ENCODE peak calls at places on chromosomes 12 and 14, in ten cellular contexts. C, P, O, I, H, R, M, S, T and Q are unnamed samples.

GRCh38 chr12:110039085-110039807 is 9.1 kb downstream of the C12orf76 start:
- DNase-seq in R (no peak), C (no peak), S (no peak), P (peak; percentile 92), M (peak; percentile 22), O (no peak), I (no peak), H (no peak), T (peak; percentile 85), Q (no peak)

GRCh38 chr12:132318618-132319033 is 10.8 kb downstream of the GALNT9 start:
- DNase-seq in M (no peak), S (no peak), O (no peak), C (no peak), P (no peak), R (no peak), I (no peak), T (no peak), H (no peak), Q (no peak)

GRCh38 chr14:24062216-24062980 is 9.0 kb upstream of the CPNE6 start:
- DNase-seq in I (no peak), P (no peak), M (no peak), R (no peak), T (no peak), S (no peak), H (no peak), O (no peak), C (no peak), Q (no peak)

GRCh38 chr14:71491925-71492324 is 440.3 kb upstream of the RGS6 start:
- DNase-seq in O (no peak), I (no peak), S (no peak), C (no peak), M (no peak), H (no peak), R (no peak), T (peak; percentile 69), P (no peak), Q (no peak)

GRCh38 chr12:77299910-77300772 is 234.8 kb upstream of the E2F7 start:
- DNase-seq in S (no peak), C (no peak), P (peak; percentile 46), R (no peak), I (no peak), O (no peak), M (no peak), H (no peak), T (peak; percentile 47), Q (no peak)

GRCh38 chr14:51638071-51638944 is 13.4 kb upstream of the FRMD6 start:
- DNase-seq in T (peak; percentile 75), P (peak; percentile 59), S (no peak), R (no peak), H (no peak), I (no peak), O (no peak), C (no peak), M (no peak), Q (no peak)

GRCh38 chr12:63095369-63095967 is 55.5 kb downstream of the AVPR1A start:
- DNase-seq in R (no peak), C (no peak), M (no peak), S (no peak), I (no peak), T (no peak), O (no peak), H (no peak), P (no peak), Q (no peak)

GRCh38 chr12:63822352-63822751 is 22.1 kb upstream of the SRGAP1 start:
- DNase-seq in T (peak; percentile 26), H (no peak), R (no peak), M (no peak), P (peak; percentile 29), C (no peak), I (no peak), S (no peak), O (no peak), Q (no peak)

GRCh38 chr14:41950428-41950827 is 343.8 kb downstream of the LRFN5 start:
- DNase-seq in H (no peak), S (no peak), M (no peak), P (no peak), O (no peak), I (no peak), C (no peak), T (no peak), R (no peak), Q (no peak)

GRCh38 chr12:53098354-53098981 is 1.0 kb downstream of the IGFBP6 start:
- DNase-seq in I (no peak), M (no peak), S (no peak), H (peak; percentile 64), C (peak; percentile 41), O (peak; percentile 57), R (no peak), T (peak; percentile 56), P (peak; percentile 84), Q (peak; percentile 30)

GRCh38 chr12:27969011-27969900 is 3.3 kb downstream of the PTHLH start:
- DNase-seq in T (peak; percentile 42), O (no peak), M (no peak), H (peak; percentile 5), P (no peak), I (peak; percentile 12), S (no peak), R (no peak), C (no peak), Q (peak; percentile 29)

GRCh38 chr12:58408516-58408915 is 467.1 kb downstream of the ATP23 start:
- DNase-seq in O (no peak), M (no peak), C (no peak), R (no peak), S (no peak), H (no peak), T (peak; percentile 14), I (no peak), P (no peak), Q (no peak)

GRCh38 chr12:108047130-108047550 is 81.9 kb upstream of the WSCD2 start:
- DNase-seq in M (no peak), P (no peak), O (peak; percentile 13), C (no peak), T (peak; percentile 32), H (no peak), S (no peak), I (no peak), R (no peak), Q (no peak)

GRCh38 chr14:94514351-94514750 is 5.1 kb upstream of the SERPINA12 start:
- DNase-seq in I (no peak), H (no peak), M (no peak), P (no peak), S (no peak), R (no peak), T (no peak), C (no peak), O (no peak), Q (no peak)

GRCh38 chr14:20434701-20435453 is 1.1 kb downstream of the KLHL33 start:
- DNase-seq in S (no peak), I (no peak), O (peak; percentile 71), C (no peak), T (peak; percentile 35), R (no peak), M (no peak), P (no peak), H (no peak), Q (no peak)

GRCh38 chr12:96143392-96143791 is 50.8 kb upstream of the ELK3 start:
- DNase-seq in H (no peak), T (no peak), O (no peak), C (no peak), M (no peak), S (peak; percentile 60), P (no peak), I (no peak), R (peak; percentile 6), Q (no peak)

GRCh38 chr12:49091056-49091835 is 3.4 kb downstream of the DHH start:
- DNase-seq in S (peak; percentile 48), C (no peak), M (no peak), R (no peak), T (no peak), O (no peak), P (no peak), H (no peak), I (no peak), Q (peak; percentile 37)

GRCh38 chr12:75862692-75863471 is 168.7 kb downstream of the PHLDA1 start:
- DNase-seq in T (peak; percentile 43), I (no peak), S (no peak), P (peak; percentile 76), C (peak; percentile 84), O (no peak), M (no peak), H (no peak), R (no peak), Q (no peak)

GRCh38 chr12:132430838-132431826 is 58.8 kb upstream of the FBRSL1 start:
- DNase-seq in I (no peak), M (no peak), H (no peak), O (no peak), T (no peak), C (no peak), R (peak; percentile 37), P (no peak), S (no peak), Q (no peak)

GRCh38 chr14:92466068-92466458 is 47.5 kb upstream of the RIN3 start:
- DNase-seq in I (no peak), C (no peak), O (no peak), M (no peak), S (no peak), H (no peak), T (no peak), P (no peak), R (no peak), Q (no peak)

GRCh38 chr12:122306407-122306806 is 40.1 kb upstream of the VPS33A start:
- DNase-seq in O (no peak), H (no peak), M (no peak), T (no peak), R (peak; percentile 32), P (no peak), I (no peak), S (no peak), C (no peak), Q (no peak)

GRCh38 chr12:57842342-57843294 is 3.9 kb downstream of the CTDSP2 start:
- DNase-seq in T (peak; percentile 36), P (no peak), C (no peak), M (peak; percentile 56), H (peak; percentile 41), R (peak; percentile 57), O (no peak), S (no peak), I (no peak), Q (no peak)

GRCh38 chr12:53048780-53049401 is 974 bp upstream of the TNS2 start:
- DNase-seq in S (no peak), T (peak; percentile 88), C (no peak), O (no peak), P (no peak), R (no peak), I (no peak), H (no peak), M (no peak), Q (no peak)

GRCh38 chr12:122515275-122515674 is 11.5 kb downstream of the RSRC2 start:
- DNase-seq in I (no peak), H (no peak), T (no peak), C (no peak), R (no peak), P (no peak), S (no peak), O (no peak), M (no peak), Q (no peak)

GRCh38 chr14:74333909-74334308 is 14.4 kb upstream of the VRTN start:
- DNase-seq in M (no peak), H (no peak), I (no peak), P (peak; percentile 32), S (no peak), O (no peak), C (no peak), R (no peak), T (peak; percentile 84), Q (no peak)

GRCh38 chr12:33596814-33597213 is 157.2 kb upstream of the SYT10 start:
- DNase-seq in S (no peak), P (no peak), C (no peak), I (no peak), R (no peak), H (no peak), O (no peak), T (no peak), M (no peak), Q (no peak)

GRCh38 chr14:99718811-99719192 is 34.7 kb downstream of the CYP46A1 start:
- DNase-seq in I (no peak), C (no peak), T (no peak), M (no peak), S (no peak), R (no peak), P (no peak), O (no peak), H (no peak), Q (peak; percentile 35)

GRCh38 chr12:58670623-58671022 is 249.7 kb downstream of the LRIG3 start:
- DNase-seq in S (no peak), P (no peak), O (no peak), M (no peak), H (no peak), C (no peak), T (no peak), I (no peak), R (no peak), Q (no peak)